ENCODE peak calls at places on chromosomes 11 and 22, in ten cellular contexts. O, Q, W, V, B, E, N, R, D and P are unnamed samples.

GRCh38 chr22:20424553-20424936 is 13.1 kb downstream of the SCARF2 start:
- DNase-seq in D (no peak), V (no peak), E (no peak), W (no peak), N (no peak), R (no peak), B (no peak), O (no peak), Q (no peak), P (no peak)

GRCh38 chr11:94139421-94139820 is 10.8 kb downstream of the PANX1 start:
- DNase-seq in N (no peak), V (no peak), O (no peak), W (no peak), D (no peak), R (no peak), E (no peak), Q (no peak), B (no peak), P (no peak)

GRCh38 chr11:43937434-43938411 is 4.7 kb upstream of the C11orf96 start:
- DNase-seq in N (no peak), E (no peak), W (no peak), Q (no peak), B (no peak), V (peak), D (peak), R (no peak), O (peak), P (peak)

GRCh38 chr11:33692013-33692504 is 8.6 kb downstream of the C11orf91 start:
- DNase-seq in V (peak), N (peak), D (no peak), O (peak), B (no peak), R (no peak), E (peak), W (peak), Q (peak), P (no peak)

GRCh38 chr11:38089728-38090127 is 1491.7 kb upstream of the RAG2 start:
- DNase-seq in V (peak), O (no peak), D (no peak), B (no peak), R (no peak), N (no peak), Q (no peak), W (no peak), E (no peak), P (no peak)

GRCh38 chr11:30451167-30451566 is 128.3 kb downstream of the ARL14EP start:
- DNase-seq in V (no peak), Q (no peak), R (no peak), N (no peak), B (no peak), W (no peak), D (no peak), E (no peak), O (no peak), P (no peak)

GRCh38 chr11:130533871-130534270 is 85.4 kb downstream of the ADAMTS15 start:
- DNase-seq in E (no peak), Q (no peak), W (no peak), V (no peak), B (no peak), O (no peak), N (no peak), D (no peak), R (no peak), P (no peak)

GRCh38 chr11:131109256-131109655 is 193.0 kb upstream of the SNX19 start:
- DNase-seq in B (no peak), O (peak), Q (no peak), W (no peak), V (no peak), E (no peak), D (no peak), N (no peak), R (no peak), P (no peak)

GRCh38 chr11:74739546-74740270 is 8.5 kb upstream of the CHRDL2 start:
- DNase-seq in O (peak), Q (peak), N (peak), B (no peak), R (peak), W (peak), D (peak), V (peak), E (no peak), P (peak)

GRCh38 chr22:23075525-23076216 is 5.4 kb downstream of the GNAZ start:
- DNase-seq in R (no peak), Q (no peak), D (peak), E (no peak), N (no peak), V (peak), B (no peak), O (no peak), W (no peak), P (no peak)